ENCODE peak calls at places on chromosomes 3 and 15, in nine cellular contexts. One of them, this sample, is unnamed.

GRCh38 chr3:193605876-193606275 is 12.9 kb downstream of the OPA1 start:
- DNase-seq in astrocyte of the cerebellum: peak
- DNase-seq in chondrocyte: no peak
- DNase-seq in hepatic stellate cell: peak
- DNase-seq in HFFc6: peak
- DNase-seq in endothelial cell: peak
- DNase-seq in HS-27A: peak
- DNase-seq in mucosa of gallbladder: peak
- DNase-seq in AG04450: no peak
- DNase-seq in this sample: peak

GRCh38 chr3:3799173-3800075 is at the start of gene LRRN1:
- DNase-seq in HS-27A: no peak
- DNase-seq in astrocyte of the cerebellum: no peak
- DNase-seq in hepatic stellate cell: no peak
- DNase-seq in AG04450: no peak
- DNase-seq in mucosa of gallbladder: peak
- DNase-seq in HFFc6: no peak
- DNase-seq in chondrocyte: peak
- DNase-seq in endothelial cell: peak
- DNase-seq in this sample: no peak

GRCh38 chr3:146921693-146922092 is 316.5 kb upstream of the PLSCR5 start:
- DNase-seq in astrocyte of the cerebellum: no peak
- DNase-seq in HS-27A: no peak
- DNase-seq in HFFc6: no peak
- DNase-seq in mucosa of gallbladder: no peak
- DNase-seq in AG04450: no peak
- DNase-seq in chondrocyte: no peak
- DNase-seq in hepatic stellate cell: peak
- DNase-seq in endothelial cell: no peak
- DNase-seq in this sample: no peak

GRCh38 chr3:190306513-190307163 is 15.6 kb downstream of the CLDN1 start:
- DNase-seq in hepatic stellate cell: no peak
- DNase-seq in chondrocyte: no peak
- DNase-seq in HFFc6: no peak
- DNase-seq in HS-27A: no peak
- DNase-seq in AG04450: no peak
- DNase-seq in mucosa of gallbladder: no peak
- DNase-seq in astrocyte of the cerebellum: no peak
- DNase-seq in endothelial cell: no peak
- DNase-seq in this sample: peak

GRCh38 chr15:63157891-63158431 is 684 bp upstream of the RPS27L start:
- DNase-seq in AG04450: peak
- DNase-seq in HS-27A: peak
- DNase-seq in chondrocyte: no peak
- DNase-seq in HFFc6: peak
- DNase-seq in astrocyte of the cerebellum: peak
- DNase-seq in mucosa of gallbladder: peak
- DNase-seq in hepatic stellate cell: peak
- DNase-seq in endothelial cell: peak
- DNase-seq in this sample: peak

GRCh38 chr3:131812433-131812832 is 222.4 kb downstream of the CPNE4 start:
- DNase-seq in HS-27A: no peak
- DNase-seq in astrocyte of the cerebellum: no peak
- DNase-seq in hepatic stellate cell: no peak
- DNase-seq in endothelial cell: no peak
- DNase-seq in HFFc6: peak
- DNase-seq in mucosa of gallbladder: no peak
- DNase-seq in AG04450: no peak
- DNase-seq in chondrocyte: no peak
- DNase-seq in this sample: no peak

GRCh38 chr15:67201136-67201535 is 53.3 kb downstream of the AAGAB start:
- DNase-seq in chondrocyte: no peak
- DNase-seq in hepatic stellate cell: no peak
- DNase-seq in endothelial cell: no peak
- DNase-seq in mucosa of gallbladder: no peak
- DNase-seq in AG04450: no peak
- DNase-seq in HS-27A: no peak
- DNase-seq in astrocyte of the cerebellum: no peak
- DNase-seq in HFFc6: no peak
- DNase-seq in this sample: no peak

GRCh38 chr3:122992628-122993570 is 34.7 kb downstream of the SEMA5B start:
- DNase-seq in astrocyte of the cerebellum: no peak
- DNase-seq in chondrocyte: no peak
- DNase-seq in AG04450: no peak
- DNase-seq in HFFc6: no peak
- DNase-seq in hepatic stellate cell: no peak
- DNase-seq in endothelial cell: no peak
- DNase-seq in HS-27A: no peak
- DNase-seq in mucosa of gallbladder: no peak
- DNase-seq in this sample: no peak

GRCh38 chr15:75843618-75844610 is 667 bp downstream of the UBE2Q2 start:
- DNase-seq in mucosa of gallbladder: peak
- DNase-seq in chondrocyte: peak
- DNase-seq in astrocyte of the cerebellum: no peak
- DNase-seq in endothelial cell: peak
- DNase-seq in AG04450: no peak
- DNase-seq in HFFc6: peak
- DNase-seq in hepatic stellate cell: peak
- DNase-seq in HS-27A: peak
- DNase-seq in this sample: no peak

GRCh38 chr3:53819163-53819868 is 26.9 kb downstream of the CHDH start:
- DNase-seq in AG04450: no peak
- DNase-seq in astrocyte of the cerebellum: no peak
- DNase-seq in HFFc6: no peak
- DNase-seq in hepatic stellate cell: no peak
- DNase-seq in HS-27A: no peak
- DNase-seq in mucosa of gallbladder: no peak
- DNase-seq in endothelial cell: no peak
- DNase-seq in chondrocyte: peak
- DNase-seq in this sample: no peak

GRCh38 chr3:79086514-79086913 is 681.3 kb downstream of the ROBO1 start:
- DNase-seq in AG04450: peak
- DNase-seq in HS-27A: peak
- DNase-seq in HFFc6: peak
- DNase-seq in astrocyte of the cerebellum: peak
- DNase-seq in chondrocyte: no peak
- DNase-seq in endothelial cell: peak
- DNase-seq in hepatic stellate cell: peak
- DNase-seq in mucosa of gallbladder: peak
- DNase-seq in this sample: peak

GRCh38 chr3:119664850-119665379 is 4.5 kb upstream of the POPDC2 start:
- DNase-seq in HFFc6: no peak
- DNase-seq in chondrocyte: no peak
- DNase-seq in hepatic stellate cell: no peak
- DNase-seq in HS-27A: no peak
- DNase-seq in astrocyte of the cerebellum: no peak
- DNase-seq in AG04450: no peak
- DNase-seq in mucosa of gallbladder: no peak
- DNase-seq in endothelial cell: no peak
- DNase-seq in this sample: no peak

GRCh38 chr15:77517579-77517978 is 96.9 kb downstream of the HMG20A start:
- DNase-seq in HS-27A: no peak
- DNase-seq in chondrocyte: no peak
- DNase-seq in hepatic stellate cell: no peak
- DNase-seq in endothelial cell: no peak
- DNase-seq in HFFc6: no peak
- DNase-seq in AG04450: no peak
- DNase-seq in astrocyte of the cerebellum: no peak
- DNase-seq in mucosa of gallbladder: no peak
- DNase-seq in this sample: no peak

GRCh38 chr3:189573004-189573403 is 58.2 kb upstream of the TP63 start:
- DNase-seq in mucosa of gallbladder: no peak
- DNase-seq in endothelial cell: no peak
- DNase-seq in chondrocyte: no peak
- DNase-seq in AG04450: no peak
- DNase-seq in astrocyte of the cerebellum: no peak
- DNase-seq in HFFc6: no peak
- DNase-seq in hepatic stellate cell: no peak
- DNase-seq in HS-27A: no peak
- DNase-seq in this sample: no peak

GRCh38 chr3:124986153-124987143 is 51.9 kb upstream of the MUC13 start:
- DNase-seq in HS-27A: peak
- DNase-seq in AG04450: peak
- DNase-seq in HFFc6: peak
- DNase-seq in chondrocyte: no peak
- DNase-seq in endothelial cell: peak
- DNase-seq in astrocyte of the cerebellum: peak
- DNase-seq in mucosa of gallbladder: peak
- DNase-seq in hepatic stellate cell: peak
- DNase-seq in this sample: peak

This sample was measured in AG09309.